ENCODE peak calls at places on chromosomes 13 and 19, in five cellular contexts. One of them, this sample, is unnamed.
A peak's percentile ranks its signal among the peaks of the same experiment; 100 is the strongest.

GRCh38 chr13:90568165-90568564 is 779.3 kb upstream of the MIR17HG start:
- DNase-seq in left ventricle myocardium inferior: no peak
- DNase-seq in CD4-positive, CD25-positive, alpha-beta regulatory T cell: no peak
- DNase-seq in uterus: no peak
- DNase-seq in CD8-positive, alpha-beta memory T cell: no peak
- DNase-seq in this sample: no peak

GRCh38 chr19:35299523-35300339 is 7.8 kb downstream of the MAG start:
- DNase-seq in left ventricle myocardium inferior: no peak
- DNase-seq in CD4-positive, CD25-positive, alpha-beta regulatory T cell: no peak
- DNase-seq in uterus: no peak
- DNase-seq in CD8-positive, alpha-beta memory T cell: no peak
- DNase-seq in this sample: no peak

GRCh38 chr13:27728271-27728670 is 64.0 kb upstream of the GSX1 start:
- DNase-seq in left ventricle myocardium inferior: no peak
- DNase-seq in CD4-positive, CD25-positive, alpha-beta regulatory T cell: no peak
- DNase-seq in uterus: no peak
- DNase-seq in CD8-positive, alpha-beta memory T cell: no peak
- DNase-seq in this sample: no peak

GRCh38 chr19:51571599-51571998 is 516 bp downstream of the ZNF175 start:
- DNase-seq in left ventricle myocardium inferior: no peak
- DNase-seq in CD4-positive, CD25-positive, alpha-beta regulatory T cell: no peak
- DNase-seq in uterus: no peak
- DNase-seq in CD8-positive, alpha-beta memory T cell: no peak
- DNase-seq in this sample: no peak

GRCh38 chr19:13881692-13882418 is 4.9 kb downstream of the NANOS3 start:
- DNase-seq in left ventricle myocardium inferior: no peak
- DNase-seq in CD4-positive, CD25-positive, alpha-beta regulatory T cell: no peak
- DNase-seq in uterus: no peak
- DNase-seq in CD8-positive, alpha-beta memory T cell: no peak
- DNase-seq in this sample: peak; percentile 60

GRCh38 chr19:50827476-50827875 is 3.9 kb upstream of the KLK1 start:
- DNase-seq in left ventricle myocardium inferior: no peak
- DNase-seq in CD4-positive, CD25-positive, alpha-beta regulatory T cell: no peak
- DNase-seq in uterus: no peak
- DNase-seq in CD8-positive, alpha-beta memory T cell: no peak
- DNase-seq in this sample: no peak

GRCh38 chr19:49533551-49534488 is 6.0 kb downstream of the RCN3 start:
- DNase-seq in left ventricle myocardium inferior: peak; percentile 81
- DNase-seq in CD4-positive, CD25-positive, alpha-beta regulatory T cell: peak; percentile 88
- DNase-seq in uterus: peak; percentile 79
- DNase-seq in CD8-positive, alpha-beta memory T cell: peak; percentile 84
- DNase-seq in this sample: peak; percentile 78

GRCh38 chr19:19475845-19476828 is 39.2 kb downstream of the TSSK6 start:
- DNase-seq in left ventricle myocardium inferior: no peak
- DNase-seq in CD4-positive, CD25-positive, alpha-beta regulatory T cell: no peak
- DNase-seq in uterus: no peak
- DNase-seq in CD8-positive, alpha-beta memory T cell: no peak
- DNase-seq in this sample: no peak

GRCh38 chr13:23986619-23987018 is 89.3 kb upstream of the C1QTNF9B start:
- DNase-seq in left ventricle myocardium inferior: no peak
- DNase-seq in CD4-positive, CD25-positive, alpha-beta regulatory T cell: no peak
- DNase-seq in uterus: no peak
- DNase-seq in CD8-positive, alpha-beta memory T cell: no peak
- DNase-seq in this sample: no peak

DNA sequence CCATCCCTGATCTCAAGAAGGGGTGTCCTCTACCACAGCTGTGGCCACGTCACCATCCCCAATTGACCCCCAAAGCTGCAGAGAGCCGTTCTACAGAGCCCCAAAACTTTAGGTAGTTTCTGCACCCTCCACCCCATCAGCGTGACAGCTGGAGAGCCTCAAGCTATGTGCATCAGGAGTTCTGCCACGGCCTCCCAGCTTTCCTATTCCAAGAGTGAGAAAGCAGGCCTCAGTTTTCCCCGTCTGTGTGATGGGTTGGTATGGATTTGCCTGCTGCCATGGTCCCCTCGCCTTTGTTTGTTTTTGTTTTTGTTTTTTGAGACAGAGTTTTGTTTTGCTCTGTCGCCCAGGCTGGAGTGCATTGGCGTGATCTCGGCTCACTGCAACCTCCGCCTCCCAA is 1.5 kb downstream of the BCL3 start:
- DNase-seq in left ventricle myocardium inferior: no peak
- DNase-seq in CD4-positive, CD25-positive, alpha-beta regulatory T cell: no peak
- DNase-seq in uterus: no peak
- DNase-seq in CD8-positive, alpha-beta memory T cell: no peak
- DNase-seq in this sample: peak; percentile 45
- H3K4me1 ChIP-seq in left ventricle myocardium inferior: peaks cover 92% of the 10 kb centered on the region
- H3K4me1 ChIP-seq in CD4-positive, CD25-positive, alpha-beta regulatory T cell: peaks cover 72% of the 10 kb centered on the region
- H3K4me1 ChIP-seq in uterus: peaks cover 13% of the 10 kb centered on the region
- H3K4me1 ChIP-seq in CD8-positive, alpha-beta memory T cell: peaks cover 52% of the 10 kb centered on the region
- H3K4me1 ChIP-seq in this sample: peaks cover 62% of the 10 kb centered on the region

DNA sequence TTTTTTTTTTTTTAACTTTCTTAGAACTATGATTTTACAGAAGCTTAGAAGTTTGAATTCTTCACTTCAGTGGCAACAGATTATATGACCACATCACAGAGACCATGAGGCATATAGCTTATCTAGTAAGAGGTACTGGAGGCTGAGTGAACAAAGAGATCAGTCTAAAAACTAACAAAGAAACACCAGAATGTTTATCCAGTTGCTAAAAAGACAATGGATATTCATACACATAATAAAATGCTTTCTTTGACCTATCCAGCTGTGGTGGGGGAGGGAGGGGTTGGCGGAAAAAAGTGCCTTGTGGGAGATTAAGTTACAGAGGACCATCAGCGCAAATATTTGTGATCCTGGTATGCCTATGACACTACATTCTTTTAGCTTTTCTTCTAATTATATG is 34.7 kb upstream of the SLITRK6 start:
- DNase-seq in left ventricle myocardium inferior: no peak
- DNase-seq in CD4-positive, CD25-positive, alpha-beta regulatory T cell: no peak
- DNase-seq in uterus: no peak
- DNase-seq in CD8-positive, alpha-beta memory T cell: no peak
- DNase-seq in this sample: no peak
- H3K4me3 ChIP-seq in left ventricle myocardium inferior: no peak overlapping the region
- H3K4me3 ChIP-seq in CD4-positive, CD25-positive, alpha-beta regulatory T cell: no peak overlapping the region
- H3K4me3 ChIP-seq in uterus: no peak overlapping the region
- H3K4me3 ChIP-seq in CD8-positive, alpha-beta memory T cell: no peak overlapping the region
- H3K4me3 ChIP-seq in this sample: no peak overlapping the region

GRCh38 chr19:1836458-1837221 is 11.6 kb downstream of the REXO1 start:
- DNase-seq in left ventricle myocardium inferior: no peak
- DNase-seq in CD4-positive, CD25-positive, alpha-beta regulatory T cell: no peak
- DNase-seq in uterus: no peak
- DNase-seq in CD8-positive, alpha-beta memory T cell: no peak
- DNase-seq in this sample: no peak
- H3K4me1 ChIP-seq in left ventricle myocardium inferior: peaks cover 85% of the 10 kb centered on the region
- H3K4me1 ChIP-seq in CD4-positive, CD25-positive, alpha-beta regulatory T cell: peaks cover 24% of the 10 kb centered on the region
- H3K4me1 ChIP-seq in uterus: peaks cover 30% of the 10 kb centered on the region
- H3K4me1 ChIP-seq in CD8-positive, alpha-beta memory T cell: no peaks in the 10 kb centered on the region
- H3K4me1 ChIP-seq in this sample: peaks cover 37% of the 10 kb centered on the region

GRCh38 chr13:64239372-64239771 is 2823.7 kb upstream of the PCDH20 start:
- DNase-seq in left ventricle myocardium inferior: no peak
- DNase-seq in CD4-positive, CD25-positive, alpha-beta regulatory T cell: no peak
- DNase-seq in uterus: no peak
- DNase-seq in CD8-positive, alpha-beta memory T cell: no peak
- DNase-seq in this sample: no peak
- H3K4me3 ChIP-seq in left ventricle myocardium inferior: no peak overlapping the region
- H3K4me3 ChIP-seq in CD4-positive, CD25-positive, alpha-beta regulatory T cell: no peak overlapping the region
- H3K4me3 ChIP-seq in uterus: no peak overlapping the region
- H3K4me3 ChIP-seq in CD8-positive, alpha-beta memory T cell: no peak overlapping the region
- H3K4me3 ChIP-seq in this sample: no peak overlapping the region

GRCh38 chr19:8455018-8455417 is 10.2 kb downstream of the HNRNPM start:
- DNase-seq in left ventricle myocardium inferior: no peak
- DNase-seq in CD4-positive, CD25-positive, alpha-beta regulatory T cell: no peak
- DNase-seq in uterus: no peak
- DNase-seq in CD8-positive, alpha-beta memory T cell: no peak
- DNase-seq in this sample: no peak
- H3K4me1 ChIP-seq in left ventricle myocardium inferior: peaks cover 100% of the 10 kb centered on the region
- H3K4me1 ChIP-seq in CD4-positive, CD25-positive, alpha-beta regulatory T cell: peaks cover 66% of the 10 kb centered on the region
- H3K4me1 ChIP-seq in uterus: peaks cover 15% of the 10 kb centered on the region
- H3K4me1 ChIP-seq in CD8-positive, alpha-beta memory T cell: peaks cover 58% of the 10 kb centered on the region
- H3K4me1 ChIP-seq in this sample: peaks cover 55% of the 10 kb centered on the region

This sample was measured in mucosa of descending colon.